ENCODE peak calls at places on chromosomes 4 and X, in five cellular contexts. One of them, this sample, is unnamed.

GRCh38 chr4:142452132-142452855 is 393.8 kb downstream of the INPP4B start:
- DNase-seq in OCI-LY7: no peak
- DNase-seq in NCI-H1930: no peak
- DNase-seq in nucleus accumbens: no peak
- DNase-seq in C1 segment of cervical spinal cord: no peak
- DNase-seq in this sample: no peak

GRCh38 chr4:54165438-54165837 is 63.7 kb upstream of the PDGFRA start:
- DNase-seq in OCI-LY7: no peak
- DNase-seq in NCI-H1930: no peak
- DNase-seq in nucleus accumbens: no peak
- DNase-seq in C1 segment of cervical spinal cord: no peak
- DNase-seq in this sample: no peak

GRCh38 chrX:8783100-8784098 is 17.8 kb downstream of the FAM9A start:
- DNase-seq in OCI-LY7: no peak
- DNase-seq in NCI-H1930: no peak
- DNase-seq in nucleus accumbens: no peak
- DNase-seq in C1 segment of cervical spinal cord: no peak
- DNase-seq in this sample: no peak

GRCh38 chr4:126251169-126251568 is 936.4 kb downstream of the FAT4 start:
- DNase-seq in OCI-LY7: no peak
- DNase-seq in NCI-H1930: no peak
- DNase-seq in nucleus accumbens: no peak
- DNase-seq in C1 segment of cervical spinal cord: no peak
- DNase-seq in this sample: no peak

GRCh38 chr4:52057196-52057595 is 6.1 kb downstream of the SPATA18 start:
- DNase-seq in OCI-LY7: no peak
- DNase-seq in NCI-H1930: no peak
- DNase-seq in nucleus accumbens: no peak
- DNase-seq in C1 segment of cervical spinal cord: no peak
- DNase-seq in this sample: no peak

GRCh38 chr4:172892300-172892699 is 276.3 kb upstream of the GALNT7 start:
- DNase-seq in OCI-LY7: peak
- DNase-seq in NCI-H1930: no peak
- DNase-seq in nucleus accumbens: no peak
- DNase-seq in C1 segment of cervical spinal cord: no peak
- DNase-seq in this sample: no peak

GRCh38 chr4:7426525-7427171 is 8.1 kb downstream of the PSAPL1 start:
- DNase-seq in OCI-LY7: no peak
- DNase-seq in NCI-H1930: no peak
- DNase-seq in nucleus accumbens: no peak
- DNase-seq in C1 segment of cervical spinal cord: no peak
- DNase-seq in this sample: no peak

GRCh38 chrX:57596109-57596870 is 4.5 kb downstream of the ZXDB start:
- DNase-seq in OCI-LY7: no peak
- DNase-seq in NCI-H1930: no peak
- DNase-seq in nucleus accumbens: no peak
- DNase-seq in C1 segment of cervical spinal cord: no peak
- DNase-seq in this sample: no peak

GRCh38 chrX:55452825-55453124 is 848 bp downstream of the MAGEH1 start:
- DNase-seq in OCI-LY7: peak
- DNase-seq in NCI-H1930: no peak
- DNase-seq in nucleus accumbens: no peak
- DNase-seq in C1 segment of cervical spinal cord: no peak
- DNase-seq in this sample: no peak

GRCh38 chrX:97787849-97788248 is 904.1 kb downstream of the RPA4 start:
- DNase-seq in OCI-LY7: no peak
- DNase-seq in NCI-H1930: no peak
- DNase-seq in nucleus accumbens: no peak
- DNase-seq in C1 segment of cervical spinal cord: no peak
- DNase-seq in this sample: no peak

GRCh38 chr4:112183252-112183651 is 38.0 kb downstream of the FAM241A start:
- DNase-seq in OCI-LY7: no peak
- DNase-seq in NCI-H1930: no peak
- DNase-seq in nucleus accumbens: no peak
- DNase-seq in C1 segment of cervical spinal cord: no peak
- DNase-seq in this sample: no peak

GRCh38 chrX:153778151-153778551 is 2.7 kb upstream of the SRPK3 start:
- DNase-seq in OCI-LY7: no peak
- DNase-seq in NCI-H1930: no peak
- DNase-seq in nucleus accumbens: no peak
- DNase-seq in C1 segment of cervical spinal cord: no peak
- DNase-seq in this sample: no peak

GRCh38 chr4:189845145-189845846 is 95.4 kb upstream of the FRG1 start:
- DNase-seq in OCI-LY7: no peak
- DNase-seq in NCI-H1930: no peak
- DNase-seq in nucleus accumbens: no peak
- DNase-seq in C1 segment of cervical spinal cord: no peak
- DNase-seq in this sample: no peak

GRCh38 chrX:32195611-32196010 is 1015.7 kb downstream of the DMD start:
- DNase-seq in OCI-LY7: no peak
- DNase-seq in NCI-H1930: no peak
- DNase-seq in nucleus accumbens: peak
- DNase-seq in C1 segment of cervical spinal cord: no peak
- DNase-seq in this sample: no peak

GRCh38 chr4:153000068-153000420 is 63.9 kb downstream of the FHDC1 start:
- DNase-seq in OCI-LY7: no peak
- DNase-seq in NCI-H1930: no peak
- DNase-seq in nucleus accumbens: no peak
- DNase-seq in C1 segment of cervical spinal cord: no peak
- DNase-seq in this sample: no peak

GRCh38 chr4:108148316-108148715 is 20.4 kb downstream of the LEF1 start:
- DNase-seq in OCI-LY7: no peak
- DNase-seq in NCI-H1930: peak
- DNase-seq in nucleus accumbens: no peak
- DNase-seq in C1 segment of cervical spinal cord: no peak
- DNase-seq in this sample: no peak